ENCODE peak calls at places on chromosomes 13 and 19, in seven cellular contexts. P is mesenchymal stem cell, L is neuronal stem cell, R is H9, W is H1, O is mesendoderm, X is trophoblast cell. D is an unnamed sample.

GRCh38 chr13:114029866-114030625 is 56.2 kb upstream of the C13orf46 start:
- DNase-seq in L (no peak), X (no peak), P (no peak), R (no peak), W (no peak), O (no peak), D (no peak)

GRCh38 chr19:11096210-11096841 is 7.1 kb downstream of the LDLR start:
- DNase-seq in X (peak), W (no peak), O (no peak), L (no peak), P (no peak), R (no peak), D (peak)

GRCh38 chr13:52999093-52999696 is 29.4 kb upstream of the OLFM4 start:
- DNase-seq in W (no peak), R (no peak), O (no peak), X (no peak), L (no peak), P (no peak), D (no peak)

GRCh38 chr19:6070179-6071102 is 39.9 kb downstream of the RFX2 start:
- DNase-seq in O (no peak), R (no peak), L (no peak), W (no peak), X (no peak), P (no peak), D (no peak)

GRCh38 chr19:32438751-32439150 is 33.2 kb downstream of the DPY19L3 start:
- DNase-seq in X (no peak), P (no peak), O (no peak), L (no peak), W (no peak), R (no peak), D (no peak)

GRCh38 chr19:56720281-56720680 is 48.7 kb upstream of the ZNF835 start:
- DNase-seq in P (no peak), L (peak), W (no peak), R (no peak), O (peak), X (no peak), D (no peak)

GRCh38 chr13:77896536-77896935 is 22.1 kb downstream of the EDNRB start:
- DNase-seq in W (no peak), P (peak), X (no peak), O (no peak), L (no peak), R (no peak), D (peak)

GRCh38 chr13:109744512-109745051 is 41.8 kb downstream of the IRS2 start:
- DNase-seq in R (no peak), O (no peak), X (no peak), L (no peak), P (peak), W (no peak), D (peak)

GRCh38 chr19:3459322-3459881 is 20.9 kb downstream of the SMIM24 start:
- DNase-seq in P (peak), X (peak), O (peak), R (peak), W (no peak), L (no peak), D (peak)

GRCh38 chr13:37344051-37344450 is 238.6 kb upstream of the CSNK1A1L start:
- DNase-seq in X (no peak), R (no peak), P (no peak), L (no peak), W (no peak), O (no peak), D (no peak)

GRCh38 chr19:47498561-47498960 is 14.5 kb upstream of the KPTN start:
- DNase-seq in R (no peak), W (no peak), X (no peak), L (no peak), P (no peak), O (no peak), D (no peak)

GRCh38 chr13:72313546-72313945 is 413.9 kb downstream of the MZT1 start:
- DNase-seq in O (no peak), P (no peak), W (no peak), R (no peak), L (no peak), X (peak), D (no peak)

GRCh38 chr13:30748717-30749116 is 13.4 kb downstream of the ALOX5AP start:
- DNase-seq in R (no peak), P (no peak), W (no peak), X (no peak), L (no peak), O (no peak), D (no peak)

GRCh38 chr19:3270908-3271307 is 46.4 kb downstream of the CELF5 start:
- DNase-seq in W (no peak), R (peak), X (no peak), L (peak), O (peak), P (peak), D (peak)

GRCh38 chr13:107867701-107868661 is 347.4 kb downstream of the LIG4 start:
- DNase-seq in W (no peak), R (peak), L (peak), P (peak), O (peak), X (no peak), D (peak)

GRCh38 chr19:1085676-1086442 is 9.3 kb downstream of the POLR2E start:
- DNase-seq in R (no peak), P (no peak), O (no peak), X (no peak), W (no peak), L (no peak), D (no peak)

GRCh38 chr13:76667551-76667950 is 218.7 kb downstream of the KCTD12 start:
- DNase-seq in W (no peak), X (peak), O (peak), P (peak), L (no peak), R (no peak), D (peak)

GRCh38 chr19:5545984-5546383 is 21.8 kb downstream of the TINCR start:
- DNase-seq in L (no peak), X (no peak), O (no peak), P (no peak), R (no peak), W (no peak), D (no peak)

GRCh38 chr13:70723732-70724131 is 615.5 kb upstream of the KLHL1 start:
- DNase-seq in W (no peak), L (no peak), R (no peak), O (no peak), P (peak), X (no peak), D (no peak)

GRCh38 chr19:46786236-46787039 is 2.0 kb downstream of the SLC1A5 start:
- DNase-seq in O (peak), X (peak), L (peak), R (no peak), W (no peak), P (peak), D (peak)

GRCh38 chr13:90591927-90592268 is 755.6 kb upstream of the MIR17HG start:
- DNase-seq in X (no peak), O (peak), L (no peak), P (no peak), R (peak), W (no peak), D (no peak)

GRCh38 chr19:30784850-30785459 is 412.8 kb downstream of the ZNF536 start:
- DNase-seq in R (peak), L (peak), O (peak), W (peak), X (peak), P (peak), D (peak)

GRCh38 chr19:16917401-16917800 is 28.6 kb downstream of the F2RL3 start:
- DNase-seq in P (no peak), L (no peak), X (no peak), W (no peak), O (no peak), R (no peak), D (no peak)

GRCh38 chr19:18636183-18636968 is 452 bp upstream of the KLHL26 start:
- DNase-seq in R (peak), P (peak), O (peak), X (peak), L (peak), W (peak), D (peak)

GRCh38 chr13:37414667-37415066 is 183.9 kb downstream of the POSTN start:
- DNase-seq in X (no peak), O (peak), P (no peak), L (peak), W (no peak), R (peak), D (no peak)

DNA sequence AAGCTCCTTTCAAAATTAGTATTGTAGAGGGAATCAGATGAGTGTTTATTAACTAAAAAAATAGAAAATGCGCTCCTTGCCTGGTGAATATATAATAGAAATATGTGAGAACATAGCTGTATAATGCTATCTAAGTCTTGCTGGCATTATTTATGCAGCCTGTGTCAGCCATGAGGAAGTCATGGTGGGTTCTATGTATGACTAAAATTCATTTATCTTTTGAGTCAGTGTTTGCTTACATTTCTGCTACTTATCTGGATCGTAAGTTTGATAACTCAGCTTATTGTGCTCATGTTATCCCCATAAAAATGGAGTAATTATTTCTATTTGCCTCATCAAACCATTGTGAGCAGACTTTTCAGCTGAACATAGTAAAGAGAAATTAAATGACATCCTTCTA is 449.3 kb downstream of the OXGR1 start:
- DNase-seq in P (peak), X (no peak), R (no peak), O (no peak), L (no peak), W (no peak), D (no peak)
- H3K4ac ChIP-seq in P (no peak), X (no peak), R (no peak), O (no peak), L (no peak), W (no peak), D (no peak)

DNA sequence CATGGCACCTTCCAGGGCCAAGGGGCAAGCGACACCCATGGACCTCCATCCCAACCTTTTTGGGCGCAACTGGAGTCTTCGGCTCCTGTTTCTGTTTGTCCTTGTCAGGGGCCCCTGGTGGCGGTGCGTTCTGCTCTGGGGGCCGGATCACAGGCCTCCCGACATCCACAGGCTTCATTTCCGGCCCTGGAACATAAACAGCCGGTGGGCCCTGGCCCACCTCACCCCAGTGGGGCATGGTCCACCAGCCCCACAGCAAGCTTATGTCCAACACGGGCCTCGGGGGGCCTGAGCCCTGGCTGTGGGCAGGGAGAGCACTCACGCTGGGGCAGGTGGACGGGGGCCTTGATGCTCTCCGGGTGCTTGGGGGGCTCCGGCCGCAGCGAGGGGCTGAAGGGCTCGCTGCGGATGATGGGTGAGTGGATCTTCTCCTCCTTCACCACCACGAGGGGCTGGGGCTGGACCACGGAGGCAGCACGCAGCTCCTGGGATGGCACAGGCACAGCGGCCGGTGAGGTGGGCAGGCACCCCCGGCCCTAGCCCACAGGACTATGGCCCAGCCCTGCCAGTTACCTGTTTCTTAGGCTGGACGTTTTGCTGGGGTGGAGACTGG is 7.2 kb upstream of the EPHX3 start:
- DNase-seq in X (no peak), R (no peak), L (no peak), P (no peak), W (no peak), O (no peak), D (no peak)
- H3K4ac ChIP-seq in X (no peak), R (no peak), L (peak), P (no peak), W (no peak), O (no peak), D (no peak)

GRCh38 chr13:58341318-58341717 is 709.8 kb downstream of the PCDH17 start:
- DNase-seq in P (no peak), R (no peak), O (no peak), X (no peak), L (no peak), W (no peak), D (no peak)
- H3K4ac ChIP-seq in P (no peak), R (no peak), O (no peak), X (no peak), L (no peak), W (no peak), D (no peak)

GRCh38 chr13:50523307-50523706 is 320.2 kb downstream of the DLEU7 start:
- DNase-seq in L (no peak), R (no peak), W (no peak), O (no peak), P (no peak), X (no peak), D (no peak)

GRCh38 chr13:50526771-50527567 is 316.5 kb downstream of the DLEU7 start:
- DNase-seq in P (no peak), X (no peak), W (no peak), L (no peak), O (no peak), R (no peak), D (no peak)

GRCh38 chr13:50521750-50522149 is 321.7 kb downstream of the DLEU7 start:
- DNase-seq in O (no peak), L (no peak), W (no peak), X (no peak), P (peak), R (no peak), D (peak)

GRCh38 chr13:50527612-50528509 is 315.6 kb downstream of the DLEU7 start:
- DNase-seq in R (no peak), L (no peak), P (no peak), O (no peak), W (no peak), X (no peak), D (no peak)

GRCh38 chr13:50524540-50524939 is 319.0 kb downstream of the DLEU7 start:
- DNase-seq in L (no peak), O (no peak), P (no peak), X (no peak), W (no peak), R (no peak), D (no peak)
- H3K4ac ChIP-seq in L (no peak), O (no peak), P (no peak), X (no peak), W (no peak), R (no peak), D (no peak)